ENCODE peak calls at places on chromosomes 16 and 17, in four cellular contexts. One of them, this sample, is unnamed.

GRCh38 chr17:17774009-17774881 is 62.5 kb downstream of the SREBF1 start:
- DNase-seq in Calu3: no peak
- DNase-seq in MV-4-11: no peak
- DNase-seq in mucosa of descending colon: peak; percentile 79
- DNase-seq in this sample: no peak

GRCh38 chr16:12793120-12793889 is 10.4 kb downstream of the CPPED1 start:
- DNase-seq in Calu3: no peak
- DNase-seq in MV-4-11: no peak
- DNase-seq in mucosa of descending colon: no peak
- DNase-seq in this sample: peak; percentile 77

GRCh38 chr17:62656446-62656845 is 29.0 kb downstream of the MRC2 start:
- DNase-seq in Calu3: no peak
- DNase-seq in MV-4-11: no peak
- DNase-seq in mucosa of descending colon: no peak
- DNase-seq in this sample: no peak

GRCh38 chr16:84048306-84048705 is 5.7 kb upstream of the SLC38A8 start:
- DNase-seq in Calu3: peak; percentile 55
- DNase-seq in MV-4-11: no peak
- DNase-seq in mucosa of descending colon: peak; percentile 27
- DNase-seq in this sample: peak; percentile 12

GRCh38 chr17:6109541-6109940 is 39.4 kb downstream of the WSCD1 start:
- DNase-seq in Calu3: no peak
- DNase-seq in MV-4-11: no peak
- DNase-seq in mucosa of descending colon: no peak
- DNase-seq in this sample: no peak

GRCh38 chr16:21239646-21240045 is 6.1 kb downstream of the ANKS4B start:
- DNase-seq in Calu3: no peak
- DNase-seq in MV-4-11: no peak
- DNase-seq in mucosa of descending colon: no peak
- DNase-seq in this sample: peak; percentile 29

GRCh38 chr17:42276609-42277341 is 584 bp upstream of the STAT5B start:
- DNase-seq in Calu3: peak; percentile 85
- DNase-seq in MV-4-11: peak; percentile 61
- DNase-seq in mucosa of descending colon: peak; percentile 84
- DNase-seq in this sample: peak; percentile 85

GRCh38 chr17:4345569-4345968 is 20.9 kb downstream of the UBE2G1 start:
- DNase-seq in Calu3: no peak
- DNase-seq in MV-4-11: no peak
- DNase-seq in mucosa of descending colon: no peak
- DNase-seq in this sample: no peak

GRCh38 chr17:28796062-28796461 is 46.5 kb downstream of the FAM222B start:
- DNase-seq in Calu3: no peak
- DNase-seq in MV-4-11: no peak
- DNase-seq in mucosa of descending colon: no peak
- DNase-seq in this sample: no peak

GRCh38 chr17:8290043-8290442 is 1.6 kb downstream of the RANGRF start:
- DNase-seq in Calu3: no peak
- DNase-seq in MV-4-11: no peak
- DNase-seq in mucosa of descending colon: no peak
- DNase-seq in this sample: no peak

GRCh38 chr17:57455063-57455914 is 199.0 kb downstream of the MSI2 start:
- DNase-seq in Calu3: no peak
- DNase-seq in MV-4-11: peak; percentile 99
- DNase-seq in mucosa of descending colon: no peak
- DNase-seq in this sample: peak; percentile 17

GRCh38 chr16:19102187-19102872 is 11.4 kb upstream of the ITPRIPL2 start:
- DNase-seq in Calu3: no peak
- DNase-seq in MV-4-11: no peak
- DNase-seq in mucosa of descending colon: no peak
- DNase-seq in this sample: no peak

GRCh38 chr16:74774223-74775139 is at the start of gene FA2H:
- DNase-seq in Calu3: peak; percentile 99
- DNase-seq in MV-4-11: peak; percentile 47
- DNase-seq in mucosa of descending colon: peak; percentile 92
- DNase-seq in this sample: peak; percentile 81

GRCh38 chr17:32483451-32484019 is 3.3 kb upstream of the CDK5R1 start:
- DNase-seq in Calu3: no peak
- DNase-seq in MV-4-11: peak; percentile 70
- DNase-seq in mucosa of descending colon: peak; percentile 71
- DNase-seq in this sample: peak; percentile 57

GRCh38 chr17:61813211-61813610 is 50.1 kb downstream of the BRIP1 start:
- DNase-seq in Calu3: no peak
- DNase-seq in MV-4-11: no peak
- DNase-seq in mucosa of descending colon: no peak
- DNase-seq in this sample: no peak

GRCh38 chr16:66970775-66971725 is 10.0 kb downstream of the CES3 start:
- DNase-seq in Calu3: peak; percentile 40
- DNase-seq in MV-4-11: no peak
- DNase-seq in mucosa of descending colon: no peak
- DNase-seq in this sample: no peak

GRCh38 chr16:30394603-30395154 is 541 bp upstream of the ZNF48 start:
- DNase-seq in Calu3: no peak
- DNase-seq in MV-4-11: no peak
- DNase-seq in mucosa of descending colon: no peak
- DNase-seq in this sample: peak; percentile 72

GRCh38 chr17:17535957-17536356 is 39.8 kb upstream of the RASD1 start:
- DNase-seq in Calu3: no peak
- DNase-seq in MV-4-11: no peak
- DNase-seq in mucosa of descending colon: no peak
- DNase-seq in this sample: no peak

GRCh38 chr17:2792541-2793169 is 3.6 kb upstream of the RAP1GAP2 start:
- DNase-seq in Calu3: no peak
- DNase-seq in MV-4-11: no peak
- DNase-seq in mucosa of descending colon: no peak
- DNase-seq in this sample: no peak

GRCh38 chr17:3995067-3995466 is 30.8 kb upstream of the ATP2A3 start:
- DNase-seq in Calu3: no peak
- DNase-seq in MV-4-11: no peak
- DNase-seq in mucosa of descending colon: no peak
- DNase-seq in this sample: no peak

GRCh38 chr17:39702901-39703893 is 3.3 kb downstream of the ERBB2 start:
- DNase-seq in Calu3: peak; percentile 95
- DNase-seq in MV-4-11: no peak
- DNase-seq in mucosa of descending colon: no peak
- DNase-seq in this sample: no peak

GRCh38 chr16:89089142-89089541 is 4.5 kb upstream of the ACSF3 start:
- DNase-seq in Calu3: no peak
- DNase-seq in MV-4-11: no peak
- DNase-seq in mucosa of descending colon: no peak
- DNase-seq in this sample: no peak